ENCODE peak calls at places on chromosomes 3 and 15, in eight cellular contexts. F is neural crest cell; K is breast epithelium; U is fibroblast of villous mesenchyme; A is cardiac muscle cell; H is CD4-positive, alpha-beta T cell; P is GM10248; D is dorsolateral prefrontal cortex. M is an unnamed sample.

GRCh38 chr15:79608041-79608440 is 175.9 kb downstream of the MINAR1 start:
- DNase-seq in H (no peak), K (no peak), D (no peak), F (no peak), A (no peak), P (no peak), U (no peak), M (no peak)

GRCh38 chr15:91852741-91853500 is 587 bp upstream of the SLCO3A1 start:
- DNase-seq in U (peak; percentile 41), F (peak; percentile 59), H (peak; percentile 65), A (peak; percentile 89), P (peak; percentile 71), D (peak; percentile 72), K (peak; percentile 52), M (peak; percentile 65)

GRCh38 chr15:40279437-40280141 is 3.3 kb downstream of the ANKRD63 start:
- DNase-seq in H (peak; percentile 69), P (peak; percentile 82), F (peak; percentile 89), K (peak; percentile 50), U (peak; percentile 53), D (peak; percentile 72), A (peak; percentile 85), M (peak; percentile 67)

GRCh38 chr3:40016391-40016790 is 207.0 kb downstream of the MYRIP start:
- DNase-seq in A (no peak), D (no peak), F (no peak), K (no peak), H (no peak), P (no peak), U (no peak), M (no peak)

GRCh38 chr15:80991446-80991845 is 1.8 kb upstream of the MESD start:
- DNase-seq in P (no peak), K (no peak), U (peak; percentile 87), A (no peak), H (peak; percentile 18), D (peak; percentile 56), F (no peak), M (no peak)

GRCh38 chr3:137524751-137525150 is 239.4 kb upstream of the SOX14 start:
- DNase-seq in U (no peak), F (no peak), K (no peak), P (no peak), A (no peak), H (no peak), D (no peak), M (no peak)

GRCh38 chr3:107142786-107143185 is 234.5 kb upstream of the CCDC54 start:
- DNase-seq in F (no peak), A (no peak), H (no peak), U (no peak), P (no peak), K (no peak), D (no peak), M (no peak)

GRCh38 chr15:73633991-73634495 is 854 bp upstream of the NPTN start:
- DNase-seq in A (no peak), K (peak; percentile 41), F (no peak), P (no peak), H (no peak), D (no peak), U (peak; percentile 98), M (no peak)

GRCh38 chr3:114566162-114566755 is 272.4 kb downstream of the TIGIT start:
- DNase-seq in F (no peak), U (no peak), P (peak; percentile 28), H (no peak), A (no peak), K (no peak), D (no peak), M (peak; percentile 9)

GRCh38 chr15:93047621-93048425 is 41.2 kb downstream of the RGMA start:
- DNase-seq in A (no peak), F (no peak), D (no peak), P (no peak), H (peak; percentile 17), K (no peak), U (no peak), M (no peak)

GRCh38 chr3:139110072-139110830 is 65.6 kb upstream of the PRR23C start:
- DNase-seq in D (no peak), P (no peak), K (peak; percentile 39), H (no peak), A (no peak), U (no peak), F (no peak), M (no peak)

GRCh38 chr3:190504354-190505125 is 9.3 kb upstream of the IL1RAP start:
- DNase-seq in K (no peak), D (no peak), P (no peak), A (peak; percentile 18), H (no peak), U (no peak), F (no peak), M (no peak)

GRCh38 chr3:194574639-194575483 is 58.4 kb downstream of the TMEM44 start:
- DNase-seq in A (no peak), P (no peak), D (no peak), H (no peak), U (peak; percentile 71), K (no peak), F (no peak), M (no peak)
- TF ChIP-seq CTCF in A (peak; percentile 35), P (no peak), D (no peak), H (no peak), U (peak; percentile 38), K (no peak), F (no peak), M (no peak)

GRCh38 chr3:43879166-43879565 is 188.4 kb downstream of the ABHD5 start:
- DNase-seq in U (no peak), H (no peak), A (peak; percentile 57), K (no peak), D (no peak), P (peak; percentile 58), F (no peak), M (no peak)
- TF ChIP-seq CTCF in U (peak; percentile 25), H (no peak), A (peak; percentile 37), K (no peak), D (no peak), P (peak; percentile 42), F (peak; percentile 55), M (peak; percentile 53)

GRCh38 chr15:28989239-28989830 is 103.6 kb downstream of the APBA2 start:
- DNase-seq in P (no peak), U (no peak), K (no peak), A (peak; percentile 22), H (no peak), F (no peak), D (peak; percentile 79), M (no peak)
- TF ChIP-seq CTCF in P (no peak), U (no peak), K (no peak), A (no peak), H (no peak), F (no peak), D (peak; percentile 49), M (peak; percentile 12)

DNA sequence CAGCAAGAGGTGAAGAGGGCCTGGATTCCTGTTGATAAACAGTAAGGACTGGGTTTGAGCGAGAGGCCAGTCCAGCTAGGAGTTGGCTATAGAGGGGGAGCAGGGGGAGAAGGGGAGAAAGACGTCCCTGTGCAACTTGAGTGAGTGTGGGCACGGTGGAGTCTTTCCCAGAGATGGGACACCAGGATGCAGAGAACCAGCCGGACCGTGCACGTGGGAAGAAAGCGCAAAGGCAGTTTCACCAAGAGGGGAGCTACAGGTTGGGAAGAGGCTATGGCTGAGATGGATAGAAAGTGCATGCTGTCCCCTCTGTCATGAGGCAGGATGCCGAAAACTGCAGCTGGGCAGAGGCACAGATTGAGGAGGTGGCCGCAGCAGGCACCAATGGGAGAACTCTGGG is 96.0 kb upstream of the TLE3 start:
- DNase-seq in F (no peak), K (no peak), D (no peak), H (no peak), U (no peak), A (no peak), P (no peak), M (no peak)
- TF ChIP-seq CTCF in F (no peak), K (no peak), D (no peak), H (no peak), U (no peak), A (no peak), P (no peak), M (no peak)

GRCh38 chr15:95902606-95903005 is 427.9 kb upstream of the NR2F2 start:
- DNase-seq in F (no peak), P (no peak), D (no peak), A (no peak), K (no peak), U (peak; percentile 60), H (no peak), M (no peak)
- TF ChIP-seq CTCF in F (no peak), P (no peak), D (no peak), A (no peak), K (no peak), U (no peak), H (no peak), M (no peak)

DNA sequence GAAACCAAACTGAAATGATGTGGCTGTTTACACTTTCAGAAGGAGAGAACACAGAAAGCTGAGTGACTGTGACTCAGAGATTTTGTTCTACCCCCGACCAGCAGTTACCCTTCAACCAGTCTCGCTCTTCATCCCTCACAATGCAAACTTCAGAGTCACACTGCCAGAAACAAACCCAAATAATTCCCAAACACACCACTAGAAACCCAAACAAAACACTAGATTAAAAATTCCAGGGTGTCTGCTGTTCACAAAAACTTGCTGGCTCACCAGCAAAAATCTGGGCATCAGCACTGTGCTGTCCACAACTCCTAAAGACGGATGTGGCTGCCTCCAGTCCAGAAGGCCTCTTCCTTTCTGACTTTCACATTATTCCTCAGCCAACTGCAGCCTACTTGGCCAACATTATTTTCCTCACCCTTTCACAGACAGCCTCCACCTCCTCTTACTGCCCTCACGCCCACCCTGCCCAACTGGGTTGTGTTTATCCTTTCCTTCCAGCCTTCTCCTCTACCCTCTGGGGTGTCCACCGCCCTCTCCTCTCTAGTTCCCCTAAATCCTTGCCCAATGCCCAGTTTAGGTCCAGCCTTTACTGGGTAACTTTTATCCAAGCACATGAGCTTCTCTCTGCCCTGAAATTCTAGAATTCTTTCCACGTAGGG is 71.4 kb downstream of the MECOM start:
- DNase-seq in A (no peak), P (no peak), K (no peak), F (no peak), U (no peak), D (no peak), H (no peak), M (no peak)
- TF ChIP-seq CTCF in A (no peak), P (no peak), K (no peak), F (no peak), U (no peak), D (no peak), H (no peak), M (no peak)

GRCh38 chr3:33318709-33319380 is 41.6 kb downstream of the FBXL2 start:
- DNase-seq in A (peak; percentile 2), U (no peak), P (no peak), F (no peak), H (no peak), D (no peak), K (no peak), M (no peak)
- TF ChIP-seq CTCF in A (peak; percentile 19), U (peak; percentile 15), P (no peak), F (peak; percentile 36), H (no peak), D (no peak), K (no peak), M (peak; percentile 36)